ENCODE peak calls at places on chromosome X, in nine cellular contexts. One of them, this sample, is unnamed.

GRCh38 chrX:100208076-100208475 is 202.0 kb downstream of the PCDH19 start:
- DNase-seq in right atrium auricular region: no peak
- DNase-seq in dorsolateral prefrontal cortex: no peak
- DNase-seq in testis: no peak
- DNase-seq in T1000: no peak
- DNase-seq in stimulated activated CD8-positive, alpha-beta memory T cell treated with anti-CD3 and anti-CD28 coated beads, Interleukin-4, amount 100 ng/mL, for 24 hours: no peak
- DNase-seq in OCI-M1: no peak
- DNase-seq in stimulated activated CD4-positive, alpha-beta T cell treated with anti-CD3 and anti-CD28 coated beads, Interleukin-4, amount 100 ng/mL, for 48 hours: no peak
- DNase-seq in effector memory CD4-positive, alpha-beta T cell: no peak
- DNase-seq in this sample: no peak

GRCh38 chrX:5870238-5870637 is 358.4 kb downstream of the NLGN4X start:
- DNase-seq in stimulated activated CD8-positive, alpha-beta memory T cell treated with anti-CD3 and anti-CD28 coated beads, Interleukin-4, amount 100 ng/mL, for 24 hours: no peak
- DNase-seq in T1000: no peak
- DNase-seq in dorsolateral prefrontal cortex: no peak
- DNase-seq in effector memory CD4-positive, alpha-beta T cell: no peak
- DNase-seq in testis: no peak
- DNase-seq in OCI-M1: no peak
- DNase-seq in stimulated activated CD4-positive, alpha-beta T cell treated with anti-CD3 and anti-CD28 coated beads, Interleukin-4, amount 100 ng/mL, for 48 hours: no peak
- DNase-seq in right atrium auricular region: no peak
- DNase-seq in this sample: no peak

GRCh38 chrX:130025256-130025655 is 42.8 kb downstream of the BCORL1 start:
- DNase-seq in right atrium auricular region: no peak
- DNase-seq in stimulated activated CD4-positive, alpha-beta T cell treated with anti-CD3 and anti-CD28 coated beads, Interleukin-4, amount 100 ng/mL, for 48 hours: no peak
- DNase-seq in T1000: no peak
- DNase-seq in effector memory CD4-positive, alpha-beta T cell: no peak
- DNase-seq in OCI-M1: no peak
- DNase-seq in stimulated activated CD8-positive, alpha-beta memory T cell treated with anti-CD3 and anti-CD28 coated beads, Interleukin-4, amount 100 ng/mL, for 24 hours: no peak
- DNase-seq in testis: no peak
- DNase-seq in dorsolateral prefrontal cortex: no peak
- DNase-seq in this sample: no peak

GRCh38 chrX:64321507-64321906 is 73.7 kb downstream of the MTMR8 start:
- DNase-seq in stimulated activated CD8-positive, alpha-beta memory T cell treated with anti-CD3 and anti-CD28 coated beads, Interleukin-4, amount 100 ng/mL, for 24 hours: no peak
- DNase-seq in stimulated activated CD4-positive, alpha-beta T cell treated with anti-CD3 and anti-CD28 coated beads, Interleukin-4, amount 100 ng/mL, for 48 hours: no peak
- DNase-seq in effector memory CD4-positive, alpha-beta T cell: no peak
- DNase-seq in T1000: no peak
- DNase-seq in right atrium auricular region: no peak
- DNase-seq in OCI-M1: no peak
- DNase-seq in testis: no peak
- DNase-seq in dorsolateral prefrontal cortex: no peak
- DNase-seq in this sample: no peak

GRCh38 chrX:107894038-107894437 is 68.4 kb downstream of the MID2 start:
- DNase-seq in OCI-M1: peak
- DNase-seq in testis: no peak
- DNase-seq in T1000: no peak
- DNase-seq in dorsolateral prefrontal cortex: no peak
- DNase-seq in stimulated activated CD4-positive, alpha-beta T cell treated with anti-CD3 and anti-CD28 coated beads, Interleukin-4, amount 100 ng/mL, for 48 hours: no peak
- DNase-seq in right atrium auricular region: no peak
- DNase-seq in effector memory CD4-positive, alpha-beta T cell: no peak
- DNase-seq in stimulated activated CD8-positive, alpha-beta memory T cell treated with anti-CD3 and anti-CD28 coated beads, Interleukin-4, amount 100 ng/mL, for 24 hours: no peak
- DNase-seq in this sample: peak

GRCh38 chrX:68945603-68946228 is 116.9 kb downstream of the EFNB1 start:
- DNase-seq in OCI-M1: peak
- DNase-seq in dorsolateral prefrontal cortex: no peak
- DNase-seq in T1000: no peak
- DNase-seq in stimulated activated CD8-positive, alpha-beta memory T cell treated with anti-CD3 and anti-CD28 coated beads, Interleukin-4, amount 100 ng/mL, for 24 hours: no peak
- DNase-seq in stimulated activated CD4-positive, alpha-beta T cell treated with anti-CD3 and anti-CD28 coated beads, Interleukin-4, amount 100 ng/mL, for 48 hours: no peak
- DNase-seq in right atrium auricular region: peak
- DNase-seq in effector memory CD4-positive, alpha-beta T cell: no peak
- DNase-seq in testis: no peak
- DNase-seq in this sample: no peak

GRCh38 chrX:48560056-48560455 is 14.2 kb upstream of the RBM3 start:
- DNase-seq in stimulated activated CD8-positive, alpha-beta memory T cell treated with anti-CD3 and anti-CD28 coated beads, Interleukin-4, amount 100 ng/mL, for 24 hours: no peak
- DNase-seq in right atrium auricular region: no peak
- DNase-seq in effector memory CD4-positive, alpha-beta T cell: no peak
- DNase-seq in testis: no peak
- DNase-seq in dorsolateral prefrontal cortex: no peak
- DNase-seq in T1000: no peak
- DNase-seq in OCI-M1: no peak
- DNase-seq in stimulated activated CD4-positive, alpha-beta T cell treated with anti-CD3 and anti-CD28 coated beads, Interleukin-4, amount 100 ng/mL, for 48 hours: no peak
- DNase-seq in this sample: no peak

GRCh38 chrX:54980334-54980733 is 13.7 kb downstream of the PFKFB1 start:
- DNase-seq in right atrium auricular region: no peak
- DNase-seq in dorsolateral prefrontal cortex: no peak
- DNase-seq in stimulated activated CD8-positive, alpha-beta memory T cell treated with anti-CD3 and anti-CD28 coated beads, Interleukin-4, amount 100 ng/mL, for 24 hours: no peak
- DNase-seq in T1000: no peak
- DNase-seq in stimulated activated CD4-positive, alpha-beta T cell treated with anti-CD3 and anti-CD28 coated beads, Interleukin-4, amount 100 ng/mL, for 48 hours: no peak
- DNase-seq in effector memory CD4-positive, alpha-beta T cell: no peak
- DNase-seq in testis: no peak
- DNase-seq in OCI-M1: no peak
- DNase-seq in this sample: peak

GRCh38 chrX:119784747-119785446 is 6.5 kb downstream of the RPL39 start:
- DNase-seq in testis: peak
- DNase-seq in stimulated activated CD4-positive, alpha-beta T cell treated with anti-CD3 and anti-CD28 coated beads, Interleukin-4, amount 100 ng/mL, for 48 hours: peak
- DNase-seq in effector memory CD4-positive, alpha-beta T cell: no peak
- DNase-seq in T1000: no peak
- DNase-seq in OCI-M1: peak
- DNase-seq in dorsolateral prefrontal cortex: no peak
- DNase-seq in right atrium auricular region: no peak
- DNase-seq in stimulated activated CD8-positive, alpha-beta memory T cell treated with anti-CD3 and anti-CD28 coated beads, Interleukin-4, amount 100 ng/mL, for 24 hours: peak
- DNase-seq in this sample: no peak

GRCh38 chrX:28135378-28136047 is 154.3 kb upstream of the DCAF8L1 start:
- DNase-seq in OCI-M1: no peak
- DNase-seq in testis: no peak
- DNase-seq in right atrium auricular region: no peak
- DNase-seq in stimulated activated CD8-positive, alpha-beta memory T cell treated with anti-CD3 and anti-CD28 coated beads, Interleukin-4, amount 100 ng/mL, for 24 hours: no peak
- DNase-seq in effector memory CD4-positive, alpha-beta T cell: no peak
- DNase-seq in dorsolateral prefrontal cortex: no peak
- DNase-seq in T1000: no peak
- DNase-seq in stimulated activated CD4-positive, alpha-beta T cell treated with anti-CD3 and anti-CD28 coated beads, Interleukin-4, amount 100 ng/mL, for 48 hours: no peak
- DNase-seq in this sample: no peak

GRCh38 chrX:997631-998137 is 214.8 kb downstream of the CRLF2 start:
- DNase-seq in stimulated activated CD4-positive, alpha-beta T cell treated with anti-CD3 and anti-CD28 coated beads, Interleukin-4, amount 100 ng/mL, for 48 hours: no peak
- DNase-seq in effector memory CD4-positive, alpha-beta T cell: no peak
- DNase-seq in dorsolateral prefrontal cortex: no peak
- DNase-seq in stimulated activated CD8-positive, alpha-beta memory T cell treated with anti-CD3 and anti-CD28 coated beads, Interleukin-4, amount 100 ng/mL, for 24 hours: no peak
- DNase-seq in OCI-M1: no peak
- DNase-seq in right atrium auricular region: no peak
- DNase-seq in T1000: no peak
- DNase-seq in testis: no peak
- DNase-seq in this sample: no peak

GRCh38 chrX:139126493-139126892 is 404.0 kb upstream of the F9 start:
- DNase-seq in dorsolateral prefrontal cortex: no peak
- DNase-seq in effector memory CD4-positive, alpha-beta T cell: no peak
- DNase-seq in OCI-M1: peak
- DNase-seq in T1000: no peak
- DNase-seq in stimulated activated CD8-positive, alpha-beta memory T cell treated with anti-CD3 and anti-CD28 coated beads, Interleukin-4, amount 100 ng/mL, for 24 hours: no peak
- DNase-seq in stimulated activated CD4-positive, alpha-beta T cell treated with anti-CD3 and anti-CD28 coated beads, Interleukin-4, amount 100 ng/mL, for 48 hours: no peak
- DNase-seq in testis: peak
- DNase-seq in right atrium auricular region: no peak
- DNase-seq in this sample: no peak

GRCh38 chrX:100424012-100424411 is 13.9 kb upstream of the PCDH19 start:
- DNase-seq in T1000: no peak
- DNase-seq in effector memory CD4-positive, alpha-beta T cell: no peak
- DNase-seq in stimulated activated CD8-positive, alpha-beta memory T cell treated with anti-CD3 and anti-CD28 coated beads, Interleukin-4, amount 100 ng/mL, for 24 hours: no peak
- DNase-seq in stimulated activated CD4-positive, alpha-beta T cell treated with anti-CD3 and anti-CD28 coated beads, Interleukin-4, amount 100 ng/mL, for 48 hours: no peak
- DNase-seq in right atrium auricular region: no peak
- DNase-seq in dorsolateral prefrontal cortex: no peak
- DNase-seq in OCI-M1: peak
- DNase-seq in testis: no peak
- DNase-seq in this sample: no peak

GRCh38 chrX:102659790-102660757 is 8.8 kb downstream of the GPRASP1 start:
- DNase-seq in stimulated activated CD4-positive, alpha-beta T cell treated with anti-CD3 and anti-CD28 coated beads, Interleukin-4, amount 100 ng/mL, for 48 hours: peak
- DNase-seq in testis: peak
- DNase-seq in effector memory CD4-positive, alpha-beta T cell: peak
- DNase-seq in dorsolateral prefrontal cortex: peak
- DNase-seq in T1000: no peak
- DNase-seq in stimulated activated CD8-positive, alpha-beta memory T cell treated with anti-CD3 and anti-CD28 coated beads, Interleukin-4, amount 100 ng/mL, for 24 hours: peak
- DNase-seq in right atrium auricular region: peak
- DNase-seq in OCI-M1: peak
- DNase-seq in this sample: peak

GRCh38 chrX:42714981-42715688 is 62.8 kb downstream of the PPP1R2C start:
- DNase-seq in right atrium auricular region: no peak
- DNase-seq in effector memory CD4-positive, alpha-beta T cell: no peak
- DNase-seq in stimulated activated CD8-positive, alpha-beta memory T cell treated with anti-CD3 and anti-CD28 coated beads, Interleukin-4, amount 100 ng/mL, for 24 hours: peak
- DNase-seq in OCI-M1: peak
- DNase-seq in testis: peak
- DNase-seq in T1000: no peak
- DNase-seq in dorsolateral prefrontal cortex: peak
- DNase-seq in stimulated activated CD4-positive, alpha-beta T cell treated with anti-CD3 and anti-CD28 coated beads, Interleukin-4, amount 100 ng/mL, for 48 hours: peak
- DNase-seq in this sample: peak

GRCh38 chrX:45385767-45386166 is 185.1 kb upstream of the DIPK2B start:
- DNase-seq in T1000: no peak
- DNase-seq in dorsolateral prefrontal cortex: no peak
- DNase-seq in testis: no peak
- DNase-seq in OCI-M1: no peak
- DNase-seq in effector memory CD4-positive, alpha-beta T cell: no peak
- DNase-seq in right atrium auricular region: no peak
- DNase-seq in stimulated activated CD4-positive, alpha-beta T cell treated with anti-CD3 and anti-CD28 coated beads, Interleukin-4, amount 100 ng/mL, for 48 hours: no peak
- DNase-seq in stimulated activated CD8-positive, alpha-beta memory T cell treated with anti-CD3 and anti-CD28 coated beads, Interleukin-4, amount 100 ng/mL, for 24 hours: no peak
- DNase-seq in this sample: no peak

GRCh38 chrX:133776072-133776471 is 209.3 kb downstream of the GPC3 start:
- DNase-seq in effector memory CD4-positive, alpha-beta T cell: no peak
- DNase-seq in dorsolateral prefrontal cortex: no peak
- DNase-seq in stimulated activated CD8-positive, alpha-beta memory T cell treated with anti-CD3 and anti-CD28 coated beads, Interleukin-4, amount 100 ng/mL, for 24 hours: peak
- DNase-seq in right atrium auricular region: no peak
- DNase-seq in stimulated activated CD4-positive, alpha-beta T cell treated with anti-CD3 and anti-CD28 coated beads, Interleukin-4, amount 100 ng/mL, for 48 hours: peak
- DNase-seq in T1000: no peak
- DNase-seq in testis: peak
- DNase-seq in OCI-M1: peak
- DNase-seq in this sample: no peak

GRCh38 chrX:71541546-71542022 is 8.7 kb downstream of the OGT start:
- DNase-seq in right atrium auricular region: no peak
- DNase-seq in stimulated activated CD8-positive, alpha-beta memory T cell treated with anti-CD3 and anti-CD28 coated beads, Interleukin-4, amount 100 ng/mL, for 24 hours: no peak
- DNase-seq in dorsolateral prefrontal cortex: no peak
- DNase-seq in stimulated activated CD4-positive, alpha-beta T cell treated with anti-CD3 and anti-CD28 coated beads, Interleukin-4, amount 100 ng/mL, for 48 hours: no peak
- DNase-seq in OCI-M1: peak
- DNase-seq in testis: no peak
- DNase-seq in effector memory CD4-positive, alpha-beta T cell: no peak
- DNase-seq in T1000: no peak
- DNase-seq in this sample: no peak

GRCh38 chrX:42491145-42491907 is 286.6 kb downstream of the PPP1R2C start:
- DNase-seq in testis: no peak
- DNase-seq in OCI-M1: no peak
- DNase-seq in T1000: no peak
- DNase-seq in stimulated activated CD4-positive, alpha-beta T cell treated with anti-CD3 and anti-CD28 coated beads, Interleukin-4, amount 100 ng/mL, for 48 hours: no peak
- DNase-seq in effector memory CD4-positive, alpha-beta T cell: no peak
- DNase-seq in dorsolateral prefrontal cortex: no peak
- DNase-seq in right atrium auricular region: no peak
- DNase-seq in stimulated activated CD8-positive, alpha-beta memory T cell treated with anti-CD3 and anti-CD28 coated beads, Interleukin-4, amount 100 ng/mL, for 24 hours: no peak
- DNase-seq in this sample: no peak

GRCh38 chrX:110462957-110463356 is 104.3 kb downstream of the RTL9 start:
- DNase-seq in OCI-M1: peak
- DNase-seq in stimulated activated CD8-positive, alpha-beta memory T cell treated with anti-CD3 and anti-CD28 coated beads, Interleukin-4, amount 100 ng/mL, for 24 hours: no peak
- DNase-seq in testis: no peak
- DNase-seq in effector memory CD4-positive, alpha-beta T cell: no peak
- DNase-seq in T1000: no peak
- DNase-seq in dorsolateral prefrontal cortex: no peak
- DNase-seq in right atrium auricular region: no peak
- DNase-seq in stimulated activated CD4-positive, alpha-beta T cell treated with anti-CD3 and anti-CD28 coated beads, Interleukin-4, amount 100 ng/mL, for 48 hours: no peak
- DNase-seq in this sample: no peak

GRCh38 chrX:18377802-18378201 is 23.3 kb upstream of the SCML2 start:
- DNase-seq in T1000: no peak
- DNase-seq in effector memory CD4-positive, alpha-beta T cell: no peak
- DNase-seq in dorsolateral prefrontal cortex: no peak
- DNase-seq in right atrium auricular region: no peak
- DNase-seq in OCI-M1: peak
- DNase-seq in stimulated activated CD8-positive, alpha-beta memory T cell treated with anti-CD3 and anti-CD28 coated beads, Interleukin-4, amount 100 ng/mL, for 24 hours: no peak
- DNase-seq in stimulated activated CD4-positive, alpha-beta T cell treated with anti-CD3 and anti-CD28 coated beads, Interleukin-4, amount 100 ng/mL, for 48 hours: no peak
- DNase-seq in testis: peak
- DNase-seq in this sample: no peak

GRCh38 chrX:48468247-48468671 is 1.8 kb downstream of the SLC38A5 start:
- DNase-seq in stimulated activated CD4-positive, alpha-beta T cell treated with anti-CD3 and anti-CD28 coated beads, Interleukin-4, amount 100 ng/mL, for 48 hours: peak
- DNase-seq in T1000: no peak
- DNase-seq in right atrium auricular region: no peak
- DNase-seq in OCI-M1: peak
- DNase-seq in testis: no peak
- DNase-seq in effector memory CD4-positive, alpha-beta T cell: no peak
- DNase-seq in dorsolateral prefrontal cortex: no peak
- DNase-seq in stimulated activated CD8-positive, alpha-beta memory T cell treated with anti-CD3 and anti-CD28 coated beads, Interleukin-4, amount 100 ng/mL, for 24 hours: peak
- DNase-seq in this sample: no peak

GRCh38 chrX:12223650-12224049 is 85.4 kb downstream of the FRMPD4 start:
- DNase-seq in right atrium auricular region: no peak
- DNase-seq in T1000: no peak
- DNase-seq in effector memory CD4-positive, alpha-beta T cell: no peak
- DNase-seq in stimulated activated CD4-positive, alpha-beta T cell treated with anti-CD3 and anti-CD28 coated beads, Interleukin-4, amount 100 ng/mL, for 48 hours: no peak
- DNase-seq in stimulated activated CD8-positive, alpha-beta memory T cell treated with anti-CD3 and anti-CD28 coated beads, Interleukin-4, amount 100 ng/mL, for 24 hours: no peak
- DNase-seq in testis: no peak
- DNase-seq in OCI-M1: no peak
- DNase-seq in dorsolateral prefrontal cortex: no peak
- DNase-seq in this sample: no peak

GRCh38 chrX:56728752-56729151 is 291 bp upstream of the NBDY start:
- DNase-seq in effector memory CD4-positive, alpha-beta T cell: no peak
- DNase-seq in testis: peak
- DNase-seq in dorsolateral prefrontal cortex: no peak
- DNase-seq in stimulated activated CD4-positive, alpha-beta T cell treated with anti-CD3 and anti-CD28 coated beads, Interleukin-4, amount 100 ng/mL, for 48 hours: peak
- DNase-seq in OCI-M1: peak
- DNase-seq in right atrium auricular region: no peak
- DNase-seq in T1000: no peak
- DNase-seq in stimulated activated CD8-positive, alpha-beta memory T cell treated with anti-CD3 and anti-CD28 coated beads, Interleukin-4, amount 100 ng/mL, for 24 hours: no peak
- DNase-seq in this sample: no peak

GRCh38 chrX:2345562-2345961 is 155.2 kb downstream of the DHRSX start:
- DNase-seq in stimulated activated CD4-positive, alpha-beta T cell treated with anti-CD3 and anti-CD28 coated beads, Interleukin-4, amount 100 ng/mL, for 48 hours: no peak
- DNase-seq in T1000: no peak
- DNase-seq in right atrium auricular region: no peak
- DNase-seq in effector memory CD4-positive, alpha-beta T cell: no peak
- DNase-seq in OCI-M1: no peak
- DNase-seq in testis: no peak
- DNase-seq in dorsolateral prefrontal cortex: no peak
- DNase-seq in stimulated activated CD8-positive, alpha-beta memory T cell treated with anti-CD3 and anti-CD28 coated beads, Interleukin-4, amount 100 ng/mL, for 24 hours: no peak
- DNase-seq in this sample: no peak

GRCh38 chrX:86348669-86349068 is 200.4 kb downstream of the DACH2 start:
- DNase-seq in stimulated activated CD4-positive, alpha-beta T cell treated with anti-CD3 and anti-CD28 coated beads, Interleukin-4, amount 100 ng/mL, for 48 hours: no peak
- DNase-seq in dorsolateral prefrontal cortex: no peak
- DNase-seq in effector memory CD4-positive, alpha-beta T cell: no peak
- DNase-seq in stimulated activated CD8-positive, alpha-beta memory T cell treated with anti-CD3 and anti-CD28 coated beads, Interleukin-4, amount 100 ng/mL, for 24 hours: no peak
- DNase-seq in testis: no peak
- DNase-seq in T1000: no peak
- DNase-seq in OCI-M1: no peak
- DNase-seq in right atrium auricular region: no peak
- DNase-seq in this sample: no peak

GRCh38 chrX:40719218-40719617 is 16.1 kb downstream of the MED14 start:
- DNase-seq in effector memory CD4-positive, alpha-beta T cell: no peak
- DNase-seq in right atrium auricular region: no peak
- DNase-seq in T1000: no peak
- DNase-seq in stimulated activated CD4-positive, alpha-beta T cell treated with anti-CD3 and anti-CD28 coated beads, Interleukin-4, amount 100 ng/mL, for 48 hours: no peak
- DNase-seq in OCI-M1: no peak
- DNase-seq in testis: no peak
- DNase-seq in stimulated activated CD8-positive, alpha-beta memory T cell treated with anti-CD3 and anti-CD28 coated beads, Interleukin-4, amount 100 ng/mL, for 24 hours: no peak
- DNase-seq in dorsolateral prefrontal cortex: no peak
- DNase-seq in this sample: no peak

GRCh38 chrX:131633285-131633917 is 89.5 kb downstream of the OR13H1 start:
- DNase-seq in stimulated activated CD4-positive, alpha-beta T cell treated with anti-CD3 and anti-CD28 coated beads, Interleukin-4, amount 100 ng/mL, for 48 hours: peak
- DNase-seq in effector memory CD4-positive, alpha-beta T cell: no peak
- DNase-seq in T1000: peak
- DNase-seq in dorsolateral prefrontal cortex: peak
- DNase-seq in OCI-M1: peak
- DNase-seq in stimulated activated CD8-positive, alpha-beta memory T cell treated with anti-CD3 and anti-CD28 coated beads, Interleukin-4, amount 100 ng/mL, for 24 hours: peak
- DNase-seq in right atrium auricular region: no peak
- DNase-seq in testis: peak
- DNase-seq in this sample: peak

GRCh38 chrX:21354725-21355124 is 19.5 kb upstream of the CNKSR2 start:
- DNase-seq in T1000: no peak
- DNase-seq in OCI-M1: peak
- DNase-seq in effector memory CD4-positive, alpha-beta T cell: no peak
- DNase-seq in stimulated activated CD8-positive, alpha-beta memory T cell treated with anti-CD3 and anti-CD28 coated beads, Interleukin-4, amount 100 ng/mL, for 24 hours: no peak
- DNase-seq in testis: no peak
- DNase-seq in stimulated activated CD4-positive, alpha-beta T cell treated with anti-CD3 and anti-CD28 coated beads, Interleukin-4, amount 100 ng/mL, for 48 hours: no peak
- DNase-seq in right atrium auricular region: no peak
- DNase-seq in dorsolateral prefrontal cortex: no peak
- DNase-seq in this sample: no peak

GRCh38 chrX:39692796-39693195 is 405.0 kb downstream of the BCOR start:
- DNase-seq in effector memory CD4-positive, alpha-beta T cell: no peak
- DNase-seq in stimulated activated CD8-positive, alpha-beta memory T cell treated with anti-CD3 and anti-CD28 coated beads, Interleukin-4, amount 100 ng/mL, for 24 hours: no peak
- DNase-seq in dorsolateral prefrontal cortex: no peak
- DNase-seq in testis: no peak
- DNase-seq in stimulated activated CD4-positive, alpha-beta T cell treated with anti-CD3 and anti-CD28 coated beads, Interleukin-4, amount 100 ng/mL, for 48 hours: no peak
- DNase-seq in T1000: no peak
- DNase-seq in right atrium auricular region: no peak
- DNase-seq in OCI-M1: no peak
- DNase-seq in this sample: no peak

GRCh38 chrX:120749141-120749846 is 119.4 kb upstream of the C1GALT1C1 start:
- DNase-seq in dorsolateral prefrontal cortex: no peak
- DNase-seq in right atrium auricular region: no peak
- DNase-seq in stimulated activated CD8-positive, alpha-beta memory T cell treated with anti-CD3 and anti-CD28 coated beads, Interleukin-4, amount 100 ng/mL, for 24 hours: no peak
- DNase-seq in T1000: no peak
- DNase-seq in testis: no peak
- DNase-seq in OCI-M1: no peak
- DNase-seq in stimulated activated CD4-positive, alpha-beta T cell treated with anti-CD3 and anti-CD28 coated beads, Interleukin-4, amount 100 ng/mL, for 48 hours: no peak
- DNase-seq in effector memory CD4-positive, alpha-beta T cell: no peak
- DNase-seq in this sample: no peak

This sample was measured in Ammon's horn.